ENCODE peak calls at places on chromosome 11, in four cellular contexts. J is GOT3, T is cardiac fibroblast, H is substantia nigra. A is an unnamed sample.

GRCh38 chr11:114262681-114263509 is 33.3 kb upstream of the NNMT start:
- DNase-seq in J (no peak), T (peak), H (peak), A (no peak)

GRCh38 chr11:119991022-119991404 is 146.9 kb downstream of the TRIM29 start:
- DNase-seq in T (no peak), J (no peak), H (no peak), A (no peak)

GRCh38 chr11:93169143-93169542 is 28.6 kb downstream of the SLC36A4 start:
- DNase-seq in T (no peak), J (no peak), H (no peak), A (no peak)

GRCh38 chr11:45079943-45080719 is 66.3 kb upstream of the PRDM11 start:
- DNase-seq in J (no peak), T (no peak), H (no peak), A (no peak)

GRCh38 chr11:47267858-47268257 is 2.1 kb upstream of the MADD start:
- DNase-seq in J (no peak), T (no peak), H (no peak), A (no peak)

GRCh38 chr11:35250631-35251030 is 111.7 kb downstream of the CD44 start:
- DNase-seq in H (no peak), T (no peak), J (no peak), A (no peak)

GRCh38 chr11:75582935-75583709 is 21.1 kb downstream of the SERPINH1 start:
- DNase-seq in T (peak), J (no peak), H (peak), A (no peak)

GRCh38 chr11:118003021-118003423 is 16.8 kb downstream of the IL10RA start:
- DNase-seq in H (no peak), J (no peak), T (no peak), A (no peak)

GRCh38 chr11:101797335-101797734 is 117.5 kb upstream of the CEP126 start:
- DNase-seq in J (no peak), H (no peak), T (peak), A (no peak)

GRCh38 chr11:123063396-123064267 is 1.7 kb upstream of the HSPA8 start:
- DNase-seq in T (peak), J (no peak), H (peak), A (no peak)

GRCh38 chr11:134481135-134481534 is 69.1 kb upstream of the B3GAT1 start:
- DNase-seq in J (no peak), H (no peak), T (no peak), A (no peak)

GRCh38 chr11:119094816-119095065 is 6.9 kb downstream of the DPAGT1 start:
- DNase-seq in H (peak), J (no peak), T (peak), A (peak)

GRCh38 chr11:128336203-128336602 is 251.2 kb downstream of the ETS1 start:
- DNase-seq in T (peak), J (no peak), H (no peak), A (no peak)

GRCh38 chr11:2086239-2087040 is 52.7 kb downstream of the IGF2 start:
- DNase-seq in H (no peak), J (no peak), T (no peak), A (no peak)

GRCh38 chr11:68004551-68005335 is 846 bp upstream of the UNC93B1 start:
- DNase-seq in T (no peak), J (no peak), H (no peak), A (no peak)

GRCh38 chr11:8228206-8228605 is 35.5 kb downstream of the LMO1 start:
- DNase-seq in H (no peak), T (no peak), J (no peak), A (no peak)

GRCh38 chr11:1511937-1512496 is 25.4 kb upstream of the MOB2 start:
- DNase-seq in J (no peak), T (no peak), H (no peak), A (no peak)

GRCh38 chr11:108887436-108888238 is 222.8 kb downstream of the DDX10 start:
- DNase-seq in T (peak), H (no peak), J (no peak), A (no peak)

GRCh38 chr11:128936546-128937275 is 6.0 kb downstream of the TP53AIP1 start:
- DNase-seq in T (no peak), H (no peak), J (no peak), A (no peak)

GRCh38 chr11:108472681-108473080 is 5.4 kb upstream of the C11orf65 start:
- DNase-seq in T (no peak), H (no peak), J (no peak), A (no peak)

GRCh38 chr11:75598900-75599299 is 36.8 kb downstream of the SERPINH1 start:
- DNase-seq in J (no peak), H (no peak), T (no peak), A (no peak)

GRCh38 chr11:75346912-75347647 is 4.4 kb downstream of the ARRB1 start:
- DNase-seq in H (no peak), T (peak), J (no peak), A (no peak)

GRCh38 chr11:44589301-44589700 is 23.8 kb downstream of the CD82 start:
- DNase-seq in T (peak), J (no peak), H (peak), A (no peak)

GRCh38 chr11:123072279-123072678 is 10.3 kb upstream of the HSPA8 start:
- DNase-seq in H (no peak), J (no peak), T (no peak), A (no peak)

GRCh38 chr11:2101171-2101675 is 38.0 kb downstream of the IGF2 start:
- DNase-seq in J (no peak), T (no peak), H (no peak), A (no peak)

GRCh38 chr11:2766166-2766565 is 66.4 kb upstream of the KCNQ1OT1 start:
- DNase-seq in T (no peak), H (no peak), J (no peak), A (no peak)

GRCh38 chr11:95520765-95521542 is 268.6 kb downstream of the FAM76B start:
- DNase-seq in H (no peak), T (no peak), J (no peak), A (no peak)

GRCh38 chr11:123707606-123708205 is 33.8 kb downstream of the ZNF202 start:
- DNase-seq in H (no peak), T (peak), J (no peak), A (no peak)

GRCh38 chr11:60710482-60710881 is 11.1 kb downstream of the MS4A8 start:
- DNase-seq in H (no peak), T (no peak), J (no peak), A (no peak)

GRCh38 chr11:30016588-30017363 is at the start of gene KCNA4:
- DNase-seq in H (no peak), T (no peak), J (no peak), A (no peak)

GRCh38 chr11:70805243-70805642 is 406.9 kb downstream of the CTTN start:
- DNase-seq in H (no peak), J (no peak), T (no peak), A (no peak)

GRCh38 chr11:2574043-2574552 is 125.7 kb downstream of the KCNQ1OT1 start:
- DNase-seq in H (no peak), J (no peak), T (no peak), A (no peak)

GRCh38 chr11:76802151-76802550 is 19.0 kb downstream of the TSKU start:
- DNase-seq in H (no peak), T (no peak), J (no peak), A (no peak)

GRCh38 chr11:68450711-68451110 is 9.8 kb upstream of the PPP6R3 start:
- DNase-seq in J (no peak), T (no peak), H (no peak), A (no peak)

GRCh38 chr11:67439321-67440228 is 2.1 kb upstream of the PTPRCAP start:
- DNase-seq in T (peak), H (no peak), J (no peak), A (no peak)

GRCh38 chr11:92527467-92527866 is 302.8 kb downstream of the FAT3 start:
- DNase-seq in H (no peak), T (no peak), J (no peak), A (no peak)

GRCh38 chr11:110600322-110600721 is 111.9 kb downstream of the ARHGAP20 start:
- DNase-seq in H (no peak), T (no peak), J (no peak), A (no peak)

GRCh38 chr11:118258410-118258809 is 5.7 kb downstream of the MPZL2 start:
- DNase-seq in T (no peak), H (no peak), J (no peak), A (no peak)